ENCODE peak calls at places on chromosomes 3 and 15, in five cellular contexts. D, M, H, U and N are unnamed samples.

GRCh38 chr15:64045774-64046346 is 425 bp downstream of the DAPK2 start:
- DNase-seq in D (peak), M (peak), H (no peak), U (no peak), N (peak)

GRCh38 chr15:63372753-63373152 is 8.9 kb downstream of the CA12 start:
- DNase-seq in D (no peak), M (no peak), H (no peak), U (no peak), N (no peak)

GRCh38 chr15:42066764-42067415 is 27.5 kb downstream of the PLA2G4D start:
- DNase-seq in D (no peak), M (no peak), H (no peak), U (no peak), N (no peak)

GRCh38 chr3:149494022-149494758 is 19.7 kb downstream of the TM4SF4 start:
- DNase-seq in D (peak), M (peak), H (peak), U (peak), N (peak)

GRCh38 chr3:148922467-148922866 is 57.4 kb downstream of the CPA3 start:
- DNase-seq in D (no peak), M (no peak), H (no peak), U (no peak), N (no peak)

GRCh38 chr15:75452364-75452967 is 976 bp upstream of the SIN3A start:
- DNase-seq in D (peak), M (peak), H (peak), U (peak), N (peak)

GRCh38 chr15:31455499-31455898 is 128.9 kb downstream of the KLF13 start:
- DNase-seq in D (no peak), M (no peak), H (no peak), U (no peak), N (no peak)

GRCh38 chr3:161781381-161781780 is 284.8 kb downstream of the OTOL1 start:
- DNase-seq in D (peak), M (no peak), H (no peak), U (no peak), N (no peak)

GRCh38 chr3:170709046-170709445 is 123.2 kb upstream of the SLC7A14 start:
- DNase-seq in D (no peak), M (peak), H (no peak), U (no peak), N (no peak)
- H3K27ac ChIP-seq in D (no peak), M (no peak), H (no peak), U (no peak), N (no peak)

GRCh38 chr15:39887211-39887610 is 32.9 kb downstream of the GPR176 start:
- DNase-seq in D (no peak), M (no peak), H (no peak), U (no peak), N (no peak)

GRCh38 chr15:39889601-39890000 is 30.5 kb downstream of the GPR176 start:
- DNase-seq in D (no peak), M (no peak), H (no peak), U (no peak), N (no peak)

GRCh38 chr15:39887832-39888231 is 32.2 kb downstream of the GPR176 start:
- DNase-seq in D (no peak), M (no peak), H (no peak), U (no peak), N (no peak)

GRCh38 chr15:39888809-39889208 is 31.3 kb downstream of the GPR176 start:
- DNase-seq in D (peak), M (no peak), H (no peak), U (no peak), N (no peak)

DNA sequence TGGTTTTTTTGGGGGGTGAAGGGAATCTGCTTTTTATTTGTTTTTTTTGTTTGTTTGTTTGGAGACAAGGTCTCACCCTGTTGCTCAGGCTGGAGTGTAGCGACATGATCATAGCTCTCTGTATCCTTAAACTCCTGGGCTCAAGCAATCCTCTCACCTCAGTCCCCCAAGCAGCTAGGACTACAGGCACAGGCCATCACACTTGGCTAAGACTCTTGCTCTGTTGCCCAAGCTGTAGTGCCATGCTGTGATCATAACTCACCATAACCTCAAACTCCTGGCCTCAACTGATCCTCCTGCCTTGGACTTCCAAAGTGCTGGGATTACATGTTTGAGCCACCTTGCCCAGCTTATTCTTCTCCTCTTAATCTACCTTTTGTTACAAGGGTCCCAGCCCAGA is 31.8 kb downstream of the GPR176 start:
- DNase-seq in D (no peak), M (no peak), H (no peak), U (no peak), N (no peak)
- H3K27ac ChIP-seq in D (no peak), M (no peak), H (no peak), U (no peak), N (no peak)

GRCh38 chr3:45126730-45127129 is 19.4 kb downstream of the CDCP1 start:
- DNase-seq in D (no peak), M (no peak), H (no peak), U (no peak), N (no peak)
- H3K27ac ChIP-seq in D (no peak), M (no peak), H (peak), U (no peak), N (no peak)

DNA sequence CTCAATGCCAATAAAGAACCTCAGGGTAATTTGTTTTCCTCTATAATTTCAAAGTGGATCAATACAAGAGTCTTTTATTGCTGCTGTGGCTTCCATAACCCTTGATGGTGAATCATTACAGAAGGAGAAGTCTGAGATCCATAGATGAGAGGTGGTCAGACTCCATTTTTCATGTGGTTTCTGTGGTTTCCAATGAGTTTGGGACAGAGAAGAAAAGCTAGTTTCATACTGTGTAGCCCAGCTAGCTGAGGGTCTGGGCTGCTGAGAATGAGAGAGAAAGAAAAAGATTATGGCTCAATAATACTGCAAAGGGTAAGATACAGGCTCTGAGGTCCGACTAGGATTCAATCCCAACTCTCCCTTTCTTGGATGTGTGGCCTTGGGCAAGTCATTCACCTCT is 180.6 kb upstream of the LRRN1 start:
- DNase-seq in D (no peak), M (no peak), H (no peak), U (no peak), N (no peak)
- H3K27ac ChIP-seq in D (no peak), M (no peak), H (no peak), U (no peak), N (no peak)

DNA sequence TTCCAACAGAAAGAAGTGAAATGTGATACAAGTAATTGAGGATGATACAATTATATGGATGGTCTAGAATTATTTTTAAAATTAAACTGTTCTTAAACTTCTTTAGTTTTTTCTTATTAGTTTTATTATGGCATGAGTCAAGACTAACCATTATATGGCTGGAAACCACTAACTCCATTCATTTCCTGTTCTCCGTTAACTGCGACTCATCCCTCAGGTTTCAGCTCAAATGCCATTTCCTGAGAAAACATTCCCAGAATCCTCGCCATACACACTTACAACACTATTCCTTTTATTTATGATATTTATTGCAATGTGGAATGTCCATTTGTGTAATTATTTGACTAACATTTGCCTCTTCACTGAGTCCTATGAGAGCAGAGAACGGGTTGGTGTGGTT is 394.1 kb downstream of the SOX2 start:
- DNase-seq in D (no peak), M (no peak), H (no peak), U (no peak), N (no peak)
- H3K27ac ChIP-seq in D (no peak), M (no peak), H (no peak), U (no peak), N (no peak)

GRCh38 chr15:80977627-80978036 is 12.0 kb downstream of the MESD start:
- DNase-seq in D (peak), M (peak), H (peak), U (peak), N (peak)

GRCh38 chr15:80974914-80975313 is 14.7 kb downstream of the MESD start:
- DNase-seq in D (no peak), M (no peak), H (no peak), U (no peak), N (no peak)

GRCh38 chr15:80978685-80979084 is 10.9 kb downstream of the MESD start:
- DNase-seq in D (no peak), M (no peak), H (no peak), U (no peak), N (no peak)

GRCh38 chr15:80979538-80980200 is 9.9 kb downstream of the MESD start:
- DNase-seq in D (no peak), M (no peak), H (no peak), U (no peak), N (no peak)

DNA sequence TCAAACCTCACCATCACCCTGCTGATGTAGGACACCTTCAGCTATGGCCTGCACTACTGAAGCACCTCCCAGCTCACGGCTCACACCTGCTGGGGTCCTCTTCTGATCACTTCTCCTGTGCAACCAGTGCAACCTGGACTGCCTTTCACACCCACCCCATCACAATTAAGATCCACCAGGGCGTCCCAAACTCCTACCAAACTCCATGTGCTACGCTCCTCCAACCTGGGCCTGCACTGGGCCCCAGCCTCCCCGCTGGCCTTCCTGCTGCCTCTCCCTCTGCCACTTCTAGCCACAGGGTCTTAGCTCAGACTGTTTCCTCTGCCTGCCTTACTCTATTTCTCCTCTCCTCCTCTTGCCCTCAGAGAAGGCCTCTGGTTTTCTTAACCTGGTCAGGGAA is 12.8 kb downstream of the MESD start:
- DNase-seq in D (no peak), M (no peak), H (no peak), U (no peak), N (no peak)
- H3K27ac ChIP-seq in D (no peak), M (no peak), H (no peak), U (no peak), N (no peak)

GRCh38 chr3:101950510-101950909 is 101.2 kb downstream of the NFKBIZ start:
- DNase-seq in D (no peak), M (no peak), H (no peak), U (no peak), N (no peak)
- H3K27ac ChIP-seq in D (peak), M (no peak), H (no peak), U (no peak), N (peak)